ENCODE peak calls at places on chromosomes 7 and 10, in nine cellular contexts. One of them, this sample, is unnamed.

GRCh38 chr10:121952226-121952625 is 22.8 kb downstream of the NSMCE4A start:
- DNase-seq in amniotic stem cell: no peak
- DNase-seq in stimulated activated CD4-positive, alpha-beta T cell treated with anti-CD3 and anti-CD28 coated beads, Interleukin-4, amount 100 ng/mL, for 48 hours: no peak
- DNase-seq in NCI-H2081 treated with DMSO at 0.1 percent for 48 hours: no peak
- DNase-seq in fibroblast of gingiva: peak; percentile 57
- DNase-seq in central memory CD4-positive, alpha-beta T cell: no peak
- DNase-seq in ascending aorta: no peak
- DNase-seq in ovary: no peak
- DNase-seq in foreskin melanocyte: no peak
- DNase-seq in this sample: no peak

GRCh38 chr10:3662775-3663174 is 122.2 kb downstream of the KLF6 start:
- DNase-seq in ascending aorta: no peak
- DNase-seq in amniotic stem cell: no peak
- DNase-seq in foreskin melanocyte: no peak
- DNase-seq in fibroblast of gingiva: no peak
- DNase-seq in ovary: no peak
- DNase-seq in NCI-H2081 treated with DMSO at 0.1 percent for 48 hours: no peak
- DNase-seq in stimulated activated CD4-positive, alpha-beta T cell treated with anti-CD3 and anti-CD28 coated beads, Interleukin-4, amount 100 ng/mL, for 48 hours: no peak
- DNase-seq in central memory CD4-positive, alpha-beta T cell: no peak
- DNase-seq in this sample: no peak

GRCh38 chr7:156466262-156466661 is 174.3 kb upstream of the RNF32 start:
- DNase-seq in ascending aorta: no peak
- DNase-seq in foreskin melanocyte: no peak
- DNase-seq in NCI-H2081 treated with DMSO at 0.1 percent for 48 hours: no peak
- DNase-seq in central memory CD4-positive, alpha-beta T cell: no peak
- DNase-seq in fibroblast of gingiva: no peak
- DNase-seq in ovary: no peak
- DNase-seq in amniotic stem cell: no peak
- DNase-seq in stimulated activated CD4-positive, alpha-beta T cell treated with anti-CD3 and anti-CD28 coated beads, Interleukin-4, amount 100 ng/mL, for 48 hours: no peak
- DNase-seq in this sample: no peak

GRCh38 chr7:78141533-78142281 is 343.1 kb downstream of the PHTF2 start:
- DNase-seq in foreskin melanocyte: no peak
- DNase-seq in NCI-H2081 treated with DMSO at 0.1 percent for 48 hours: no peak
- DNase-seq in stimulated activated CD4-positive, alpha-beta T cell treated with anti-CD3 and anti-CD28 coated beads, Interleukin-4, amount 100 ng/mL, for 48 hours: no peak
- DNase-seq in ovary: peak; percentile 38
- DNase-seq in amniotic stem cell: peak; percentile 30
- DNase-seq in fibroblast of gingiva: peak; percentile 43
- DNase-seq in central memory CD4-positive, alpha-beta T cell: no peak
- DNase-seq in ascending aorta: no peak
- DNase-seq in this sample: no peak

GRCh38 chr10:129522041-129522585 is 55.1 kb downstream of the MGMT start:
- DNase-seq in NCI-H2081 treated with DMSO at 0.1 percent for 48 hours: no peak
- DNase-seq in ovary: no peak
- DNase-seq in fibroblast of gingiva: no peak
- DNase-seq in ascending aorta: no peak
- DNase-seq in amniotic stem cell: no peak
- DNase-seq in stimulated activated CD4-positive, alpha-beta T cell treated with anti-CD3 and anti-CD28 coated beads, Interleukin-4, amount 100 ng/mL, for 48 hours: no peak
- DNase-seq in foreskin melanocyte: no peak
- DNase-seq in central memory CD4-positive, alpha-beta T cell: no peak
- DNase-seq in this sample: peak; percentile 54

GRCh38 chr10:75956624-75957023 is 525.2 kb downstream of the LRMDA start:
- DNase-seq in ovary: no peak
- DNase-seq in fibroblast of gingiva: no peak
- DNase-seq in central memory CD4-positive, alpha-beta T cell: no peak
- DNase-seq in ascending aorta: no peak
- DNase-seq in foreskin melanocyte: no peak
- DNase-seq in stimulated activated CD4-positive, alpha-beta T cell treated with anti-CD3 and anti-CD28 coated beads, Interleukin-4, amount 100 ng/mL, for 48 hours: no peak
- DNase-seq in amniotic stem cell: no peak
- DNase-seq in NCI-H2081 treated with DMSO at 0.1 percent for 48 hours: no peak
- DNase-seq in this sample: no peak

GRCh38 chr10:43252166-43252784 is 14.6 kb downstream of the RASGEF1A start:
- DNase-seq in central memory CD4-positive, alpha-beta T cell: no peak
- DNase-seq in fibroblast of gingiva: no peak
- DNase-seq in stimulated activated CD4-positive, alpha-beta T cell treated with anti-CD3 and anti-CD28 coated beads, Interleukin-4, amount 100 ng/mL, for 48 hours: no peak
- DNase-seq in amniotic stem cell: no peak
- DNase-seq in ascending aorta: no peak
- DNase-seq in ovary: no peak
- DNase-seq in NCI-H2081 treated with DMSO at 0.1 percent for 48 hours: no peak
- DNase-seq in foreskin melanocyte: no peak
- DNase-seq in this sample: peak; percentile 23

GRCh38 chr7:38154274-38154673 is 23.8 kb upstream of the STARD3NL start:
- DNase-seq in ascending aorta: no peak
- DNase-seq in ovary: no peak
- DNase-seq in stimulated activated CD4-positive, alpha-beta T cell treated with anti-CD3 and anti-CD28 coated beads, Interleukin-4, amount 100 ng/mL, for 48 hours: no peak
- DNase-seq in NCI-H2081 treated with DMSO at 0.1 percent for 48 hours: no peak
- DNase-seq in central memory CD4-positive, alpha-beta T cell: no peak
- DNase-seq in amniotic stem cell: no peak
- DNase-seq in foreskin melanocyte: no peak
- DNase-seq in fibroblast of gingiva: no peak
- DNase-seq in this sample: no peak

GRCh38 chr7:100942038-100942774 is 7.1 kb upstream of the MUC3A start:
- DNase-seq in ascending aorta: no peak
- DNase-seq in fibroblast of gingiva: no peak
- DNase-seq in stimulated activated CD4-positive, alpha-beta T cell treated with anti-CD3 and anti-CD28 coated beads, Interleukin-4, amount 100 ng/mL, for 48 hours: no peak
- DNase-seq in central memory CD4-positive, alpha-beta T cell: no peak
- DNase-seq in NCI-H2081 treated with DMSO at 0.1 percent for 48 hours: no peak
- DNase-seq in foreskin melanocyte: no peak
- DNase-seq in amniotic stem cell: no peak
- DNase-seq in ovary: no peak
- DNase-seq in this sample: no peak

This sample was measured in H9.